ENCODE peak calls at places on chromosome 10, in four cellular contexts. H is nephron progenitor cell; T is A172; U is stimulated activated CD4-positive, alpha-beta T cell treated with anti-CD3 and anti-CD28 coated beads, Interleukin-4, amount 100 ng/mL, for 4 hours. X is an unnamed sample.

GRCh38 chr10:33073641-33074410 is 115.8 kb upstream of the ITGB1 start:
- DNase-seq in H (no peak), T (no peak), U (no peak), X (no peak)

GRCh38 chr10:2284071-2284470 is 546.7 kb upstream of the ADARB2 start:
- DNase-seq in H (no peak), T (no peak), U (no peak), X (no peak)

GRCh38 chr10:80462986-80463741 is 9.1 kb downstream of the TSPAN14 start:
- DNase-seq in H (peak; percentile 27), T (peak; percentile 40), U (no peak), X (no peak)

GRCh38 chr10:21516270-21517131 is 9.0 kb downstream of the SKIDA1 start:
- DNase-seq in H (peak; percentile 68), T (peak; percentile 58), U (peak; percentile 25), X (no peak)

GRCh38 chr10:31146496-31147219 is 115.0 kb upstream of the ZNF438 start:
- DNase-seq in H (no peak), T (peak; percentile 85), U (no peak), X (no peak)

GRCh38 chr10:94645285-94645684 is 38.2 kb upstream of the CYP2C18 start:
- DNase-seq in H (no peak), T (no peak), U (no peak), X (no peak)

GRCh38 chr10:48659790-48660189 is 24.9 kb upstream of the WDFY4 start:
- DNase-seq in H (no peak), T (no peak), U (no peak), X (no peak)

GRCh38 chr10:5259132-5259951 is 62.7 kb downstream of the AKR1C4 start:
- DNase-seq in H (no peak), T (no peak), U (no peak), X (no peak)

GRCh38 chr10:96922978-96923948 is 91.2 kb downstream of the LCOR start:
- DNase-seq in H (no peak), T (no peak), U (no peak), X (no peak)

GRCh38 chr10:131177431-131178327 is 133.8 kb downstream of the TCERG1L start:
- DNase-seq in H (no peak), T (no peak), U (no peak), X (peak; percentile 4)

GRCh38 chr10:86301971-86302370 is 64.6 kb downstream of the GRID1 start:
- DNase-seq in H (no peak), T (no peak), U (no peak), X (no peak)

GRCh38 chr10:11227103-11227502 is 209.4 kb downstream of the CELF2 start:
- DNase-seq in H (no peak), T (no peak), U (no peak), X (no peak)

GRCh38 chr10:49106451-49106850 is 8.9 kb downstream of the VSTM4 start:
- DNase-seq in H (no peak), T (no peak), U (no peak), X (no peak)

GRCh38 chr10:11322698-11323097 is 288.8 kb downstream of the USP6NL start:
- DNase-seq in H (no peak), T (no peak), U (no peak), X (no peak)

GRCh38 chr10:113202011-113202410 is 252.0 kb downstream of the TCF7L2 start:
- DNase-seq in H (no peak), T (no peak), U (no peak), X (no peak)

GRCh38 chr10:112991888-112992491 is 41.9 kb downstream of the TCF7L2 start:
- DNase-seq in H (no peak), T (no peak), U (no peak), X (no peak)

GRCh38 chr10:13627459-13628310 is 40.9 kb downstream of the PRPF18 start:
- DNase-seq in H (no peak), T (no peak), U (no peak), X (no peak)

GRCh38 chr10:31871266-31871887 is 57.3 kb downstream of the ARHGAP12 start:
- DNase-seq in H (no peak), T (no peak), U (no peak), X (no peak)

GRCh38 chr10:13327516-13327915 is 20.6 kb downstream of the SEPHS1 start:
- DNase-seq in H (no peak), T (no peak), U (no peak), X (no peak)

GRCh38 chr10:91006001-91006751 is 85.3 kb upstream of the ANKRD1 start:
- DNase-seq in H (peak; percentile 62), T (peak; percentile 78), U (peak; percentile 47), X (peak; percentile 26)